ENCODE peak calls at places on chromosomes 5 and 9, in five cellular contexts. One of them, this sample, is unnamed.

GRCh38 chr9:130337784-130338380 is 72.3 kb downstream of the HMCN2 start:
- DNase-seq in MM.1S: no peak
- DNase-seq in neural progenitor cell: no peak
- DNase-seq in GM23248: no peak
- DNase-seq in fibroblast of lung: no peak
- DNase-seq in this sample: no peak

GRCh38 chr9:89013660-89014059 is 22.4 kb downstream of the S1PR3 start:
- DNase-seq in neural progenitor cell: no peak
- DNase-seq in MM.1S: no peak
- DNase-seq in GM23248: no peak
- DNase-seq in fibroblast of lung: no peak
- DNase-seq in this sample: no peak

GRCh38 chr5:176541338-176542134 is 4.3 kb upstream of the RNF44 start:
- DNase-seq in neural progenitor cell: peak
- DNase-seq in GM23248: no peak
- DNase-seq in MM.1S: peak
- DNase-seq in fibroblast of lung: peak
- DNase-seq in this sample: no peak

GRCh38 chr5:101390317-101390908 is 487.3 kb upstream of the ST8SIA4 start:
- DNase-seq in fibroblast of lung: peak
- DNase-seq in MM.1S: peak
- DNase-seq in GM23248: peak
- DNase-seq in neural progenitor cell: peak
- DNase-seq in this sample: peak

GRCh38 chr5:143119301-143119769 is 284.2 kb downstream of the NR3C1 start:
- DNase-seq in MM.1S: peak
- DNase-seq in neural progenitor cell: no peak
- DNase-seq in GM23248: peak
- DNase-seq in fibroblast of lung: no peak
- DNase-seq in this sample: no peak

GRCh38 chr5:3047212-3047774 is 295.8 kb upstream of the IRX2 start:
- DNase-seq in fibroblast of lung: no peak
- DNase-seq in neural progenitor cell: no peak
- DNase-seq in MM.1S: no peak
- DNase-seq in GM23248: no peak
- DNase-seq in this sample: no peak

GRCh38 chr5:61625682-61626620 is 293.9 kb downstream of the ZSWIM6 start:
- DNase-seq in GM23248: peak
- DNase-seq in fibroblast of lung: peak
- DNase-seq in neural progenitor cell: peak
- DNase-seq in MM.1S: peak
- DNase-seq in this sample: peak

GRCh38 chr9:123217148-123217585 is 51.2 kb downstream of the STRBP start:
- DNase-seq in fibroblast of lung: peak
- DNase-seq in MM.1S: no peak
- DNase-seq in GM23248: no peak
- DNase-seq in neural progenitor cell: no peak
- DNase-seq in this sample: peak

GRCh38 chr9:136965771-136966484 is 11.4 kb upstream of the PTGDS start:
- DNase-seq in MM.1S: peak
- DNase-seq in GM23248: peak
- DNase-seq in fibroblast of lung: no peak
- DNase-seq in neural progenitor cell: peak
- DNase-seq in this sample: no peak

GRCh38 chr9:137186385-137186784 is 2.0 kb downstream of the ANAPC2 start:
- DNase-seq in MM.1S: no peak
- DNase-seq in neural progenitor cell: no peak
- DNase-seq in GM23248: no peak
- DNase-seq in fibroblast of lung: no peak
- DNase-seq in this sample: no peak

GRCh38 chr9:113389451-113389850 is 11.6 kb downstream of the ALAD start:
- DNase-seq in GM23248: no peak
- DNase-seq in MM.1S: no peak
- DNase-seq in fibroblast of lung: no peak
- DNase-seq in neural progenitor cell: no peak
- DNase-seq in this sample: no peak

GRCh38 chr5:74519161-74519571 is 121.4 kb downstream of the ENC1 start:
- DNase-seq in fibroblast of lung: no peak
- DNase-seq in GM23248: no peak
- DNase-seq in MM.1S: no peak
- DNase-seq in neural progenitor cell: no peak
- DNase-seq in this sample: no peak

GRCh38 chr9:114033397-114034103 is 44.5 kb downstream of the AMBP start:
- DNase-seq in fibroblast of lung: peak
- DNase-seq in neural progenitor cell: peak
- DNase-seq in MM.1S: no peak
- DNase-seq in GM23248: no peak
- DNase-seq in this sample: no peak

GRCh38 chr9:95808001-95808400 is 67.5 kb upstream of the ERCC6L2 start:
- DNase-seq in GM23248: peak
- DNase-seq in neural progenitor cell: no peak
- DNase-seq in MM.1S: no peak
- DNase-seq in fibroblast of lung: peak
- DNase-seq in this sample: no peak

GRCh38 chr9:79673614-79674013 is 101.8 kb downstream of the TLE4 start:
- DNase-seq in neural progenitor cell: no peak
- DNase-seq in MM.1S: no peak
- DNase-seq in GM23248: no peak
- DNase-seq in fibroblast of lung: no peak
- DNase-seq in this sample: no peak

GRCh38 chr5:91038180-91038808 is 344.8 kb downstream of the ARRDC3 start:
- DNase-seq in neural progenitor cell: no peak
- DNase-seq in GM23248: no peak
- DNase-seq in fibroblast of lung: no peak
- DNase-seq in MM.1S: no peak
- DNase-seq in this sample: peak

GRCh38 chr5:180205936-180206335 is 3.1 kb downstream of the RASGEF1C start:
- DNase-seq in MM.1S: no peak
- DNase-seq in GM23248: no peak
- DNase-seq in fibroblast of lung: no peak
- DNase-seq in neural progenitor cell: no peak
- DNase-seq in this sample: no peak

DNA sequence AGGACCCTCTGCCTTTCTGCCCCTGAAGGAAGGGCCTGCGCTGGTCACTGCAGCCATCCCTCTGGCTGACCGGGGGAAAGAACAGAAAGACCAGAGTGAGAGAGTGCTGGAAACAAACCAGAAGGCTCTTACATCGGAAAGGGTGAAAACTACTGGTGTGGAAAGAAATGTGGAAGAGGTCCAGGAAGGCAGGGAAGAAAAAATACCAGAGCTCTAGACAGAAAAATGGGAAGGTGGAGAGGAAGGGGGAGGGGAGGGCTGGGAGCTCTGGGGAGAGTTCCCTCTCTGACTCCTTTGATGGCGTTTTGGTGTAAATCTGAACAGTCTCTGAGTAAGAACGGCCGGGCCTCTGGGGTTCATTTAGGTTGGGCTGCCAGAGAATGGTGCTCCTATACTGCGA is 47.7 kb downstream of the COL23A1 start:
- DNase-seq in MM.1S: no peak
- DNase-seq in GM23248: no peak
- DNase-seq in neural progenitor cell: no peak
- DNase-seq in fibroblast of lung: peak
- DNase-seq in this sample: peak
- H2AFZ ChIP-seq in MM.1S: no peak
- H2AFZ ChIP-seq in GM23248: no peak
- H2AFZ ChIP-seq in neural progenitor cell: no peak
- H2AFZ ChIP-seq in fibroblast of lung: no peak
- H2AFZ ChIP-seq in this sample: no peak

GRCh38 chr9:131608469-131609115 is 63.3 kb downstream of the PRRT1B start:
- DNase-seq in GM23248: peak
- DNase-seq in fibroblast of lung: peak
- DNase-seq in neural progenitor cell: peak
- DNase-seq in MM.1S: no peak
- DNase-seq in this sample: peak
- H3K9ac ChIP-seq in GM23248: peak
- H3K9ac ChIP-seq in fibroblast of lung: peak
- H3K9ac ChIP-seq in neural progenitor cell: no peak
- H3K9ac ChIP-seq in MM.1S: no peak
- H3K9ac ChIP-seq in this sample: peak

GRCh38 chr5:135324160-135324559 is 74.9 kb downstream of the MACROH2A1 start:
- DNase-seq in neural progenitor cell: no peak
- DNase-seq in MM.1S: no peak
- DNase-seq in fibroblast of lung: no peak
- DNase-seq in GM23248: no peak
- DNase-seq in this sample: no peak

GRCh38 chr5:135324897-135325650 is 74.0 kb downstream of the MACROH2A1 start:
- DNase-seq in fibroblast of lung: no peak
- DNase-seq in neural progenitor cell: no peak
- DNase-seq in GM23248: no peak
- DNase-seq in MM.1S: no peak
- DNase-seq in this sample: no peak

GRCh38 chr5:135327429-135328127 is 71.5 kb downstream of the MACROH2A1 start:
- DNase-seq in neural progenitor cell: no peak
- DNase-seq in MM.1S: no peak
- DNase-seq in GM23248: no peak
- DNase-seq in fibroblast of lung: no peak
- DNase-seq in this sample: no peak

GRCh38 chr5:135328128-135328687 is 70.8 kb downstream of the MACROH2A1 start:
- DNase-seq in MM.1S: no peak
- DNase-seq in fibroblast of lung: no peak
- DNase-seq in GM23248: no peak
- DNase-seq in neural progenitor cell: no peak
- DNase-seq in this sample: no peak

GRCh38 chr5:135326296-135327240 is 72.5 kb downstream of the MACROH2A1 start:
- DNase-seq in GM23248: peak
- DNase-seq in MM.1S: no peak
- DNase-seq in neural progenitor cell: no peak
- DNase-seq in fibroblast of lung: no peak
- DNase-seq in this sample: no peak
- TF ChIP-seq EZH2 in GM23248: no peak
- TF ChIP-seq EZH2 in MM.1S: no peak
- TF ChIP-seq EZH2 in neural progenitor cell: no peak
- TF ChIP-seq EZH2 in fibroblast of lung: no peak
- TF ChIP-seq EZH2 in this sample: no peak

GRCh38 chr9:99966720-99967119 is 60.3 kb downstream of the STX17 start:
- DNase-seq in fibroblast of lung: peak
- DNase-seq in GM23248: no peak
- DNase-seq in MM.1S: no peak
- DNase-seq in neural progenitor cell: peak
- DNase-seq in this sample: peak

GRCh38 chr9:99971410-99971809 is 65.0 kb downstream of the STX17 start:
- DNase-seq in MM.1S: no peak
- DNase-seq in GM23248: no peak
- DNase-seq in fibroblast of lung: no peak
- DNase-seq in neural progenitor cell: no peak
- DNase-seq in this sample: no peak

GRCh38 chr9:99973455-99973854 is 67.0 kb downstream of the STX17 start:
- DNase-seq in MM.1S: no peak
- DNase-seq in GM23248: no peak
- DNase-seq in neural progenitor cell: no peak
- DNase-seq in fibroblast of lung: peak
- DNase-seq in this sample: peak

GRCh38 chr9:99967457-99967856 is 61.0 kb downstream of the STX17 start:
- DNase-seq in fibroblast of lung: no peak
- DNase-seq in neural progenitor cell: peak
- DNase-seq in MM.1S: no peak
- DNase-seq in GM23248: no peak
- DNase-seq in this sample: no peak

GRCh38 chr9:99970481-99970880 is 64.0 kb downstream of the STX17 start:
- DNase-seq in GM23248: no peak
- DNase-seq in fibroblast of lung: no peak
- DNase-seq in MM.1S: no peak
- DNase-seq in neural progenitor cell: no peak
- DNase-seq in this sample: no peak
- H2AFZ ChIP-seq in GM23248: no peak
- H2AFZ ChIP-seq in fibroblast of lung: no peak
- H2AFZ ChIP-seq in MM.1S: no peak
- H2AFZ ChIP-seq in neural progenitor cell: no peak
- H2AFZ ChIP-seq in this sample: no peak

DNA sequence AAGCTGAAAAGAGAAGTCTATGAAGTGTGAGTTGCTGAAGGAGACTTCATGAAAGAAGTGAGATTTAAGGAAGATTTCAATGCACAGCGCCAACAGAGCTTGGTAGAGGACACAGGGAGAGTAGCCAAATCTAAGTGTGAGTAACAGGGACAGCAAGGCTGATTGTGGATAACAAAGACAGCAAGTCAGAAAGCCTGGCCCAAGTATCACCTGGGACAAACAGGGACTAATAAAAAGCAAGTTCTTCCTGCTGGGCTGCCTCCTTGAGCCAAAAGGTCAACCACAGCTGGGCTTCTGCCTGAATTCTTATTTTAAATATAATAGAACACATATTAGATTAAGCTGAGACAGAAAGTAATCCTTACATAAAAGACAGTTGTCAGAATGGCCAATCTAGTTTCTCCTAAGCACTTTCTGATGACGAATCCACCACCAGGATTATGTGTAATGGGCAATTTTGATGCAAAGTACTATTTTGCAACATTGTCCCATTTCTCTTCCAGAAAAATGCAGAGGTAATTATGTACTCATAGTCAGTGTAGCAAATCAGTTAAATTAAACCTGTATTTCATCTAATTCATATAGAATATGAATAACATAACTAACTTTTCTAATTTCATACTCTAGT is 73.8 kb downstream of the MAPKAP1 start:
- DNase-seq in GM23248: peak
- DNase-seq in MM.1S: no peak
- DNase-seq in neural progenitor cell: no peak
- DNase-seq in fibroblast of lung: peak
- DNase-seq in this sample: no peak
- H3K9ac ChIP-seq in GM23248: no peak
- H3K9ac ChIP-seq in MM.1S: peak
- H3K9ac ChIP-seq in neural progenitor cell: no peak
- H3K9ac ChIP-seq in fibroblast of lung: no peak
- H3K9ac ChIP-seq in this sample: peak

DNA sequence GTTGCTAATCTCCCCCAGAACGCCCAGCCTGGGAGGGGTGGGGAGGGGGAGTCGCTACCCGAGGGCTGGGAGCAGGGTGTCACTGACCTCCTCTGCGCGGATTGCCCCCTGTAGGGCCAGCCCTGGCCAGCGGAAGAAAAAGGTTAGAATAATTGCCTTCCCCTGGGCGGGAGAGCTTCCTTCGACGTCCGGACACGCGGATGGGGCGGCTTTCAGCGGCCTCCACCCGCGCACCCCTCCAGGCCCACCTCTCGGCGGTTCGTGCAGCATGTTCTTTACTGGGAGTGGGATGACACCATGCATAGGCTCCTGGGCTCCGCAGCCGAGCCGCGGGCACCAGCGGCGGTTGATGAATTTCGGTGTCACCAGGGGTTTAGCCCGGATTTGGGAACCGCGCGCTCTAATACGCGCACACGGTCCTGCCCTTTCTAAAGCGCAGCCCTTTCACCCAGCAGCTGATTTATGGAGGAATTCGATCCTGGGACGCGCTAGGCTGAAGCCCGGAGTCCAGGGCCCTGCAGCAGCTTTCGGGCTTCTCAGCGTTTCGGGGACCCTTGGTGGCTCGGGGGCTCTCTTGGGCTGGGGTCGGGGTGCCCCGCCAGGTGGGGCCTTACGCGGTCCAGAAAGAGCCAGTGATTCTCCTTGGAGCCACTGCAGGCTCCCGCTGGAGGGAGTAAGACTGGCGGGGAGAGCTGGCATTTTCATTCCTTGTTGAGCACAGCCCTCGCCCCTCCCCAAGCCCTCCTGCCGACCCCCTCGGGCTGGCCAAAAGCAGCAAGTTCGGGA is 10.1 kb downstream of the LMX1B start:
- DNase-seq in MM.1S: no peak
- DNase-seq in fibroblast of lung: no peak
- DNase-seq in neural progenitor cell: peak
- DNase-seq in GM23248: no peak
- DNase-seq in this sample: no peak
- TF ChIP-seq EZH2 in MM.1S: no peak
- TF ChIP-seq EZH2 in fibroblast of lung: peak
- TF ChIP-seq EZH2 in neural progenitor cell: peak
- TF ChIP-seq EZH2 in GM23248: no peak
- TF ChIP-seq EZH2 in this sample: peak